ENCODE peak calls at places on chromosome 2, in six cellular contexts. One of them, this sample, is unnamed.

GRCh38 chr2:173571021-173571821 is 216.5 kb downstream of the CDCA7 start:
- DNase-seq in AG10803: peak; percentile 34
- DNase-seq in astrocyte: no peak
- DNase-seq in activated CD8-positive, alpha-beta T cell treated with anti-CD3 and anti-CD28 coated beads for 36 hours: no peak
- DNase-seq in colonic mucosa: peak; percentile 46
- DNase-seq in psoas muscle: no peak
- DNase-seq in this sample: peak; percentile 34

GRCh38 chr2:180990337-180990736 is 9.9 kb downstream of the UBE2E3 start:
- DNase-seq in AG10803: no peak
- DNase-seq in astrocyte: no peak
- DNase-seq in activated CD8-positive, alpha-beta T cell treated with anti-CD3 and anti-CD28 coated beads for 36 hours: no peak
- DNase-seq in colonic mucosa: no peak
- DNase-seq in psoas muscle: no peak
- DNase-seq in this sample: no peak

GRCh38 chr2:57973621-57974186 is 72.9 kb upstream of the VRK2 start:
- DNase-seq in AG10803: no peak
- DNase-seq in astrocyte: no peak
- DNase-seq in activated CD8-positive, alpha-beta T cell treated with anti-CD3 and anti-CD28 coated beads for 36 hours: no peak
- DNase-seq in colonic mucosa: no peak
- DNase-seq in psoas muscle: no peak
- DNase-seq in this sample: no peak

GRCh38 chr2:174023591-174024523 is 58.7 kb upstream of the SP3 start:
- DNase-seq in AG10803: peak; percentile 95
- DNase-seq in astrocyte: peak; percentile 95
- DNase-seq in activated CD8-positive, alpha-beta T cell treated with anti-CD3 and anti-CD28 coated beads for 36 hours: peak; percentile 49
- DNase-seq in colonic mucosa: no peak
- DNase-seq in psoas muscle: peak; percentile 63
- DNase-seq in this sample: no peak

GRCh38 chr2:156703628-156704027 is 267.4 kb downstream of the GPD2 start:
- DNase-seq in AG10803: no peak
- DNase-seq in astrocyte: no peak
- DNase-seq in activated CD8-positive, alpha-beta T cell treated with anti-CD3 and anti-CD28 coated beads for 36 hours: no peak
- DNase-seq in colonic mucosa: no peak
- DNase-seq in psoas muscle: no peak
- DNase-seq in this sample: no peak

GRCh38 chr2:164803772-164804466 is 37.7 kb downstream of the COBLL1 start:
- DNase-seq in AG10803: peak; percentile 75
- DNase-seq in astrocyte: no peak
- DNase-seq in activated CD8-positive, alpha-beta T cell treated with anti-CD3 and anti-CD28 coated beads for 36 hours: no peak
- DNase-seq in colonic mucosa: no peak
- DNase-seq in psoas muscle: no peak
- DNase-seq in this sample: no peak

GRCh38 chr2:38409136-38409903 is 32.2 kb upstream of the ATL2 start:
- DNase-seq in AG10803: no peak
- DNase-seq in astrocyte: no peak
- DNase-seq in activated CD8-positive, alpha-beta T cell treated with anti-CD3 and anti-CD28 coated beads for 36 hours: no peak
- DNase-seq in colonic mucosa: no peak
- DNase-seq in psoas muscle: no peak
- DNase-seq in this sample: peak; percentile 67

GRCh38 chr2:44747794-44748193 is 193.7 kb upstream of the SIX3 start:
- DNase-seq in AG10803: no peak
- DNase-seq in astrocyte: no peak
- DNase-seq in activated CD8-positive, alpha-beta T cell treated with anti-CD3 and anti-CD28 coated beads for 36 hours: no peak
- DNase-seq in colonic mucosa: no peak
- DNase-seq in psoas muscle: no peak
- DNase-seq in this sample: no peak

GRCh38 chr2:42928692-42929576 is 136.6 kb upstream of the HAAO start:
- DNase-seq in AG10803: peak; percentile 44
- DNase-seq in astrocyte: no peak
- DNase-seq in activated CD8-positive, alpha-beta T cell treated with anti-CD3 and anti-CD28 coated beads for 36 hours: peak; percentile 44
- DNase-seq in colonic mucosa: peak; percentile 71
- DNase-seq in psoas muscle: no peak
- DNase-seq in this sample: no peak

GRCh38 chr2:1846046-1847015 is 102.0 kb upstream of the PXDN start:
- DNase-seq in AG10803: no peak
- DNase-seq in astrocyte: no peak
- DNase-seq in activated CD8-positive, alpha-beta T cell treated with anti-CD3 and anti-CD28 coated beads for 36 hours: no peak
- DNase-seq in colonic mucosa: no peak
- DNase-seq in psoas muscle: no peak
- DNase-seq in this sample: no peak

GRCh38 chr2:224882291-224883171 is 159.7 kb downstream of the DOCK10 start:
- DNase-seq in AG10803: peak; percentile 95
- DNase-seq in astrocyte: peak; percentile 90
- DNase-seq in activated CD8-positive, alpha-beta T cell treated with anti-CD3 and anti-CD28 coated beads for 36 hours: no peak
- DNase-seq in colonic mucosa: no peak
- DNase-seq in psoas muscle: no peak
- DNase-seq in this sample: no peak

GRCh38 chr2:127608061-127609011 is 37.6 kb upstream of the GPR17 start:
- DNase-seq in AG10803: no peak
- DNase-seq in astrocyte: no peak
- DNase-seq in activated CD8-positive, alpha-beta T cell treated with anti-CD3 and anti-CD28 coated beads for 36 hours: no peak
- DNase-seq in colonic mucosa: no peak
- DNase-seq in psoas muscle: no peak
- DNase-seq in this sample: no peak

GRCh38 chr2:226777611-226778010 is 22.0 kb downstream of the IRS1 start:
- DNase-seq in AG10803: no peak
- DNase-seq in astrocyte: no peak
- DNase-seq in activated CD8-positive, alpha-beta T cell treated with anti-CD3 and anti-CD28 coated beads for 36 hours: no peak
- DNase-seq in colonic mucosa: no peak
- DNase-seq in psoas muscle: no peak
- DNase-seq in this sample: no peak

GRCh38 chr2:66925128-66925527 is 472.0 kb upstream of the ETAA1 start:
- DNase-seq in AG10803: peak; percentile 72
- DNase-seq in astrocyte: peak; percentile 66
- DNase-seq in activated CD8-positive, alpha-beta T cell treated with anti-CD3 and anti-CD28 coated beads for 36 hours: no peak
- DNase-seq in colonic mucosa: no peak
- DNase-seq in psoas muscle: no peak
- DNase-seq in this sample: peak; percentile 7

GRCh38 chr2:8672940-8673339 is 8.9 kb upstream of the ID2 start:
- DNase-seq in AG10803: no peak
- DNase-seq in astrocyte: no peak
- DNase-seq in activated CD8-positive, alpha-beta T cell treated with anti-CD3 and anti-CD28 coated beads for 36 hours: no peak
- DNase-seq in colonic mucosa: no peak
- DNase-seq in psoas muscle: no peak
- DNase-seq in this sample: no peak

GRCh38 chr2:201465524-201465971 is 14.0 kb downstream of the STRADB start:
- DNase-seq in AG10803: no peak
- DNase-seq in astrocyte: no peak
- DNase-seq in activated CD8-positive, alpha-beta T cell treated with anti-CD3 and anti-CD28 coated beads for 36 hours: no peak
- DNase-seq in colonic mucosa: no peak
- DNase-seq in psoas muscle: no peak
- DNase-seq in this sample: no peak

GRCh38 chr2:145253492-145253891 is 733.6 kb upstream of the ZEB2 start:
- DNase-seq in AG10803: no peak
- DNase-seq in astrocyte: no peak
- DNase-seq in activated CD8-positive, alpha-beta T cell treated with anti-CD3 and anti-CD28 coated beads for 36 hours: no peak
- DNase-seq in colonic mucosa: no peak
- DNase-seq in psoas muscle: no peak
- DNase-seq in this sample: no peak

GRCh38 chr2:113181491-113182051 is 7.8 kb downstream of the PSD4 start:
- DNase-seq in AG10803: no peak
- DNase-seq in astrocyte: no peak
- DNase-seq in activated CD8-positive, alpha-beta T cell treated with anti-CD3 and anti-CD28 coated beads for 36 hours: no peak
- DNase-seq in colonic mucosa: no peak
- DNase-seq in psoas muscle: no peak
- DNase-seq in this sample: no peak

GRCh38 chr2:112812318-112813042 is 24.1 kb downstream of the IL1B start:
- DNase-seq in AG10803: peak; percentile 74
- DNase-seq in astrocyte: peak; percentile 69
- DNase-seq in activated CD8-positive, alpha-beta T cell treated with anti-CD3 and anti-CD28 coated beads for 36 hours: no peak
- DNase-seq in colonic mucosa: no peak
- DNase-seq in psoas muscle: no peak
- DNase-seq in this sample: peak; percentile 30

GRCh38 chr2:38600242-38600891 is 2.4 kb downstream of the HNRNPLL start:
- DNase-seq in AG10803: peak; percentile 8
- DNase-seq in astrocyte: no peak
- DNase-seq in activated CD8-positive, alpha-beta T cell treated with anti-CD3 and anti-CD28 coated beads for 36 hours: peak; percentile 35
- DNase-seq in colonic mucosa: peak; percentile 39
- DNase-seq in psoas muscle: no peak
- DNase-seq in this sample: no peak

GRCh38 chr2:171771463-171771862 is 84.2 kb downstream of the DYNC1I2 start:
- DNase-seq in AG10803: no peak
- DNase-seq in astrocyte: no peak
- DNase-seq in activated CD8-positive, alpha-beta T cell treated with anti-CD3 and anti-CD28 coated beads for 36 hours: no peak
- DNase-seq in colonic mucosa: no peak
- DNase-seq in psoas muscle: no peak
- DNase-seq in this sample: no peak
- TF ChIP-seq CTCF in AG10803: no peak
- TF ChIP-seq CTCF in astrocyte: no peak
- TF ChIP-seq CTCF in activated CD8-positive, alpha-beta T cell treated with anti-CD3 and anti-CD28 coated beads for 36 hours: no peak
- TF ChIP-seq CTCF in colonic mucosa: no peak
- TF ChIP-seq CTCF in psoas muscle: no peak
- TF ChIP-seq CTCF in this sample: no peak

GRCh38 chr2:116747103-116747502 is 1067.4 kb upstream of the DDX18 start:
- DNase-seq in AG10803: no peak
- DNase-seq in astrocyte: no peak
- DNase-seq in activated CD8-positive, alpha-beta T cell treated with anti-CD3 and anti-CD28 coated beads for 36 hours: no peak
- DNase-seq in colonic mucosa: no peak
- DNase-seq in psoas muscle: no peak
- DNase-seq in this sample: no peak
- TF ChIP-seq CTCF in AG10803: no peak
- TF ChIP-seq CTCF in astrocyte: no peak
- TF ChIP-seq CTCF in activated CD8-positive, alpha-beta T cell treated with anti-CD3 and anti-CD28 coated beads for 36 hours: no peak
- TF ChIP-seq CTCF in colonic mucosa: peak; percentile 36
- TF ChIP-seq CTCF in psoas muscle: no peak
- TF ChIP-seq CTCF in this sample: no peak

GRCh38 chr2:142877265-142877756 is at the start of gene KYNU:
- DNase-seq in AG10803: no peak
- DNase-seq in astrocyte: no peak
- DNase-seq in activated CD8-positive, alpha-beta T cell treated with anti-CD3 and anti-CD28 coated beads for 36 hours: no peak
- DNase-seq in colonic mucosa: no peak
- DNase-seq in psoas muscle: no peak
- DNase-seq in this sample: peak; percentile 23
- TF ChIP-seq CTCF in AG10803: no peak
- TF ChIP-seq CTCF in astrocyte: no peak
- TF ChIP-seq CTCF in activated CD8-positive, alpha-beta T cell treated with anti-CD3 and anti-CD28 coated beads for 36 hours: no peak
- TF ChIP-seq CTCF in colonic mucosa: no peak
- TF ChIP-seq CTCF in psoas muscle: no peak
- TF ChIP-seq CTCF in this sample: peak; percentile 35

GRCh38 chr2:223044916-223045700 is 6.9 kb upstream of the KCNE4 start:
- DNase-seq in AG10803: no peak
- DNase-seq in astrocyte: no peak
- DNase-seq in activated CD8-positive, alpha-beta T cell treated with anti-CD3 and anti-CD28 coated beads for 36 hours: no peak
- DNase-seq in colonic mucosa: no peak
- DNase-seq in psoas muscle: no peak
- DNase-seq in this sample: no peak

GRCh38 chr2:223044092-223044836 is 7.7 kb upstream of the KCNE4 start:
- DNase-seq in AG10803: no peak
- DNase-seq in astrocyte: no peak
- DNase-seq in activated CD8-positive, alpha-beta T cell treated with anti-CD3 and anti-CD28 coated beads for 36 hours: no peak
- DNase-seq in colonic mucosa: no peak
- DNase-seq in psoas muscle: no peak
- DNase-seq in this sample: no peak

GRCh38 chr2:223048519-223048918 is 3.5 kb upstream of the KCNE4 start:
- DNase-seq in AG10803: no peak
- DNase-seq in astrocyte: no peak
- DNase-seq in activated CD8-positive, alpha-beta T cell treated with anti-CD3 and anti-CD28 coated beads for 36 hours: no peak
- DNase-seq in colonic mucosa: no peak
- DNase-seq in psoas muscle: no peak
- DNase-seq in this sample: no peak

GRCh38 chr2:223047260-223047761 is 4.7 kb upstream of the KCNE4 start:
- DNase-seq in AG10803: peak; percentile 98
- DNase-seq in astrocyte: peak; percentile 88
- DNase-seq in activated CD8-positive, alpha-beta T cell treated with anti-CD3 and anti-CD28 coated beads for 36 hours: no peak
- DNase-seq in colonic mucosa: no peak
- DNase-seq in psoas muscle: peak; percentile 21
- DNase-seq in this sample: no peak

GRCh38 chr2:223046470-223047053 is 5.4 kb upstream of the KCNE4 start:
- DNase-seq in AG10803: peak; percentile 82
- DNase-seq in astrocyte: peak; percentile 16
- DNase-seq in activated CD8-positive, alpha-beta T cell treated with anti-CD3 and anti-CD28 coated beads for 36 hours: no peak
- DNase-seq in colonic mucosa: no peak
- DNase-seq in psoas muscle: no peak
- DNase-seq in this sample: no peak
- TF ChIP-seq CTCF in AG10803: no peak
- TF ChIP-seq CTCF in astrocyte: no peak
- TF ChIP-seq CTCF in activated CD8-positive, alpha-beta T cell treated with anti-CD3 and anti-CD28 coated beads for 36 hours: no peak
- TF ChIP-seq CTCF in colonic mucosa: no peak
- TF ChIP-seq CTCF in psoas muscle: no peak
- TF ChIP-seq CTCF in this sample: no peak

DNA sequence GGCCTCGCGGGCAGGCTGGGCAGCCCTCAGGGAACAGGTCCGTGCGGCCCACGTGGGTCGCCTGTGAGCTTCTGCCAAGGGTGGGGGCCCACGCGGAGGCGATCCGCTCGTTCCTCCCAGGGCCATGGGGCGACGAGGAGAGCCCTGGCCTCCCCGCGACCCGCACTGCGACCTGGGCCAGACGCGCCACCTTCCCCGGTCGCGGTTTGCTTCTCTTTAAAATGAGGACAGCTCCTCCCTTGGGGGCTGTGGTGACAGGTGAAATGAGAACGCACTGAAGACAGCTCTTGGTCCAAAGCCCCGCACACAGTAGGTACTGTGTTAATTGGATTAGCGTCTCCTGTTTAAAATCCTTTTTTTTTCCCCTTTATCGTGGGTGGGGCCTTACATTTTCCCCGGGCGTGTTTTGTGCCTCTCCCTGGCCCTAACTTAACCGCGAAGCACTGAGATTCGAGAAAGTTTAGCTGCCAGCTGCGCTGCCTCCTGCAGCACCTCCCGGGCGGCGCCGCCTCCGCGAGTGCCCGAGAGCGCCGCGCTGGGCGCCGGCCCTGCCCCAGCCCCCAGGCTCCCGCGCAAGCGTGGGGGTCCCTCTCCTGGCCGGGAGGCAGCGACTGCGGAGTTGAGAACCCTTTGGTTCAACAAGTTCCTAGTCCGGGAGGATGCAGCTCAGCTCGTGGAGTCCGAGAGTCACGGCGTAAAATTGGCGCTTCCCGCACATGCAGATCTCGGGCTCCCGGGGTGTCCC is 1.1 kb downstream of the HPCAL1 start:
- DNase-seq in AG10803: peak; percentile 45
- DNase-seq in astrocyte: no peak
- DNase-seq in activated CD8-positive, alpha-beta T cell treated with anti-CD3 and anti-CD28 coated beads for 36 hours: peak; percentile 59
- DNase-seq in colonic mucosa: peak; percentile 63
- DNase-seq in psoas muscle: no peak
- DNase-seq in this sample: peak; percentile 64
- TF ChIP-seq CTCF in AG10803: no peak
- TF ChIP-seq CTCF in astrocyte: no peak
- TF ChIP-seq CTCF in activated CD8-positive, alpha-beta T cell treated with anti-CD3 and anti-CD28 coated beads for 36 hours: no peak
- TF ChIP-seq CTCF in colonic mucosa: no peak
- TF ChIP-seq CTCF in psoas muscle: peak; percentile 9
- TF ChIP-seq CTCF in this sample: no peak

GRCh38 chr2:219297766-219298456 is 11.3 kb downstream of the PTPRN start:
- DNase-seq in AG10803: no peak
- DNase-seq in astrocyte: no peak
- DNase-seq in activated CD8-positive, alpha-beta T cell treated with anti-CD3 and anti-CD28 coated beads for 36 hours: no peak
- DNase-seq in colonic mucosa: no peak
- DNase-seq in psoas muscle: no peak
- DNase-seq in this sample: no peak
- TF ChIP-seq CTCF in AG10803: peak; percentile 36
- TF ChIP-seq CTCF in astrocyte: peak; percentile 10
- TF ChIP-seq CTCF in activated CD8-positive, alpha-beta T cell treated with anti-CD3 and anti-CD28 coated beads for 36 hours: no peak
- TF ChIP-seq CTCF in colonic mucosa: no peak
- TF ChIP-seq CTCF in psoas muscle: no peak
- TF ChIP-seq CTCF in this sample: no peak

GRCh38 chr2:241598487-241598886 is 38.5 kb downstream of the THAP4 start:
- DNase-seq in AG10803: no peak
- DNase-seq in astrocyte: no peak
- DNase-seq in activated CD8-positive, alpha-beta T cell treated with anti-CD3 and anti-CD28 coated beads for 36 hours: peak; percentile 25
- DNase-seq in colonic mucosa: no peak
- DNase-seq in psoas muscle: no peak
- DNase-seq in this sample: peak; percentile 58
- TF ChIP-seq CTCF in AG10803: no peak
- TF ChIP-seq CTCF in astrocyte: no peak
- TF ChIP-seq CTCF in activated CD8-positive, alpha-beta T cell treated with anti-CD3 and anti-CD28 coated beads for 36 hours: no peak
- TF ChIP-seq CTCF in colonic mucosa: peak; percentile 18
- TF ChIP-seq CTCF in psoas muscle: peak; percentile 38
- TF ChIP-seq CTCF in this sample: peak; percentile 36

GRCh38 chr2:120735750-120736170 is at the start of gene GLI2:
- DNase-seq in AG10803: peak; percentile 92
- DNase-seq in astrocyte: peak; percentile 77
- DNase-seq in activated CD8-positive, alpha-beta T cell treated with anti-CD3 and anti-CD28 coated beads for 36 hours: peak; percentile 54
- DNase-seq in colonic mucosa: peak; percentile 71
- DNase-seq in psoas muscle: peak; percentile 74
- DNase-seq in this sample: peak; percentile 84
- TF ChIP-seq CTCF in AG10803: peak; percentile 51
- TF ChIP-seq CTCF in astrocyte: peak; percentile 13
- TF ChIP-seq CTCF in activated CD8-positive, alpha-beta T cell treated with anti-CD3 and anti-CD28 coated beads for 36 hours: peak; percentile 63
- TF ChIP-seq CTCF in colonic mucosa: peak; percentile 53
- TF ChIP-seq CTCF in psoas muscle: peak; percentile 67
- TF ChIP-seq CTCF in this sample: peak; percentile 82